ENCODE peak calls at places on chromosomes 3 and 15, in seven cellular contexts. W is astrocyte, I is uterus, U is left lung, P is cardiac muscle cell, Z is psoas muscle, A is hepatocyte. N is an unnamed sample.

GRCh38 chr3:55524565-55525244 is 37.6 kb upstream of the WNT5A start:
- DNase-seq in I (no peak), Z (no peak), A (no peak), W (peak; percentile 89), U (no peak), P (no peak), N (no peak)

GRCh38 chr3:11565072-11565471 is 78.6 kb downstream of the VGLL4 start:
- DNase-seq in P (no peak), A (no peak), U (no peak), W (no peak), I (peak; percentile 13), Z (no peak), N (no peak)

GRCh38 chr3:38724392-38724736 is 74.9 kb upstream of the SCN5A start:
- DNase-seq in A (no peak), I (no peak), P (no peak), W (no peak), U (no peak), Z (no peak), N (no peak)

GRCh38 chr15:47473857-47474256 is 243.4 kb upstream of the SEMA6D start:
- DNase-seq in U (no peak), I (peak; percentile 39), Z (peak; percentile 68), W (peak; percentile 17), A (no peak), P (no peak), N (peak; percentile 83)

GRCh38 chr3:190864002-190864401 is 1.5 kb upstream of the GMNC start:
- DNase-seq in P (no peak), I (no peak), W (no peak), A (no peak), U (no peak), Z (no peak), N (no peak)

GRCh38 chr3:20637729-20638128 is 451.7 kb upstream of the SGO1 start:
- DNase-seq in U (no peak), A (no peak), I (no peak), W (peak; percentile 72), P (no peak), Z (no peak), N (no peak)

GRCh38 chr15:29097971-29098370 is 171.7 kb downstream of the NSMCE3 start:
- DNase-seq in P (no peak), I (no peak), Z (no peak), U (no peak), W (no peak), A (no peak), N (no peak)

GRCh38 chr3:42225486-42226363 is 40.3 kb downstream of the CCK start:
- DNase-seq in Z (no peak), W (no peak), P (no peak), I (no peak), U (no peak), A (no peak), N (no peak)

GRCh38 chr3:147267431-147267830 is 138.9 kb downstream of the ZIC4 start:
- DNase-seq in I (no peak), U (no peak), P (no peak), Z (no peak), A (no peak), W (peak; percentile 12), N (no peak)

GRCh38 chr3:47348411-47349154 is 32.2 kb upstream of the PTPN23 start:
- DNase-seq in I (no peak), P (no peak), A (no peak), Z (no peak), U (no peak), W (no peak), N (no peak)

GRCh38 chr3:42179110-42179725 is 86.8 kb downstream of the CCK start:
- DNase-seq in W (peak; percentile 94), P (peak; percentile 78), Z (peak; percentile 57), U (no peak), I (peak; percentile 40), A (peak; percentile 83), N (no peak)

GRCh38 chr3:5019411-5020261 is 40.4 kb downstream of the BHLHE40 start:
- DNase-seq in U (no peak), I (no peak), P (no peak), W (no peak), Z (no peak), A (no peak), N (peak; percentile 65)

GRCh38 chr3:146308682-146309081 is 57.8 kb upstream of the PLSCR4 start:
- DNase-seq in U (no peak), Z (no peak), I (no peak), W (peak; percentile 88), P (no peak), A (no peak), N (no peak)

GRCh38 chr15:85555875-85556617 is 175.6 kb downstream of the AKAP13 start:
- DNase-seq in U (no peak), W (no peak), A (no peak), I (no peak), Z (no peak), P (no peak), N (no peak)

GRCh38 chr3:47794585-47794984 is 8.4 kb upstream of the DHX30 start:
- DNase-seq in A (no peak), U (no peak), P (no peak), W (no peak), I (no peak), Z (no peak), N (no peak)

GRCh38 chr3:11140054-11140712 is 14.1 kb upstream of the HRH1 start:
- DNase-seq in U (peak; percentile 77), W (peak; percentile 91), P (no peak), I (no peak), Z (no peak), A (peak; percentile 27), N (peak; percentile 67)

GRCh38 chr15:92907880-92908279 is 7.8 kb downstream of the CHD2 start:
- DNase-seq in Z (no peak), P (no peak), I (peak; percentile 83), W (peak; percentile 91), U (no peak), A (peak; percentile 78), N (peak; percentile 78)

GRCh38 chr15:73127302-73127936 is 75.2 kb downstream of the NEO1 start:
- DNase-seq in U (no peak), I (no peak), Z (no peak), W (peak; percentile 3), P (peak; percentile 53), A (peak; percentile 32), N (no peak)

GRCh38 chr15:100902436-100903190 is 16.5 kb upstream of the LRRK1 start:
- DNase-seq in I (peak; percentile 93), P (no peak), Z (peak; percentile 89), U (peak; percentile 83), A (peak; percentile 73), W (peak; percentile 66), N (peak; percentile 69)

GRCh38 chr3:122916580-122916979 is 111.0 kb downstream of the SEMA5B start:
- DNase-seq in W (no peak), U (no peak), P (no peak), I (no peak), Z (no peak), A (no peak), N (no peak)
- H3K27ac ChIP-seq in W (no peak overlapping the region), U (no peak overlapping the region), P (no peak overlapping the region), I (no peak overlapping the region), Z (no peak overlapping the region), A (no peak overlapping the region), N (no peak overlapping the region)

GRCh38 chr15:90343391-90343790 is 8.7 kb upstream of the ZNF774 start:
- DNase-seq in W (peak; percentile 22), A (no peak), U (no peak), Z (no peak), P (no peak), I (no peak), N (no peak)

GRCh38 chr15:90345859-90346258 is 6.2 kb upstream of the ZNF774 start:
- DNase-seq in A (no peak), I (no peak), U (no peak), P (no peak), W (no peak), Z (no peak), N (peak; percentile 38)

GRCh38 chr15:90340345-90340744 is 11.7 kb upstream of the ZNF774 start:
- DNase-seq in U (no peak), I (no peak), P (no peak), W (no peak), Z (no peak), A (peak; percentile 40), N (no peak)

GRCh38 chr15:90344632-90345031 is 7.5 kb upstream of the ZNF774 start:
- DNase-seq in U (no peak), A (no peak), W (no peak), Z (no peak), I (no peak), P (no peak), N (no peak)

DNA sequence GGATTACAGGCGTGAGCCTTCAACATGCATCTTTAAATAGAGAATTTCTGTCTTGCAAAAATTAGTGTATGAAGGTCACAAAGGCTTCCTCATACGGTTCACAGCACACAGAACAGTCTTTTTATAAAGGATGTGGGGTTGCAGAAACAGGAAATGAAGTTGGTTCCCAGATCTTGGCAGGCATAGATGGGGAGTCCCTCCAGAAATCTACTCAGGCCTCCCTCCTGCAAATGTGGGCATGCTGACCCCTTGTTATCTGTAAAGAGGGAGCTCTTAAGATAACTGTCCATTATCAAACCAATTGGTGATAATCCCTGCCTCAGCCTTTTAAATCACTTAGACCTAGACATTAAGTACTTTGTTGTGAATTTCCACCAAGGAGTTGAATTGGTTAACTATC is 9.4 kb upstream of the ZNF774 start:
- DNase-seq in A (no peak), U (no peak), P (peak; percentile 53), I (no peak), Z (no peak), W (no peak), N (no peak)
- H3K27me3 ChIP-seq in A (no peaks in the 10 kb centered on the region), U (no peaks in the 10 kb centered on the region), P (peaks cover 60% of the 10 kb centered on the region), I (no peaks in the 10 kb centered on the region), Z (no peaks in the 10 kb centered on the region), W (no peaks in the 10 kb centered on the region), N (no peaks in the 10 kb centered on the region)

GRCh38 chr15:63071288-63071909 is 28.9 kb downstream of the TPM1 start:
- DNase-seq in Z (no peak), A (no peak), U (no peak), P (no peak), W (no peak), I (no peak), N (no peak)

GRCh38 chr15:63070681-63071129 is 28.2 kb downstream of the TPM1 start:
- DNase-seq in P (no peak), U (no peak), W (peak; percentile 77), I (no peak), Z (no peak), A (no peak), N (no peak)

GRCh38 chr15:63072023-63072650 is 29.6 kb downstream of the TPM1 start:
- DNase-seq in I (no peak), U (no peak), W (no peak), A (no peak), Z (no peak), P (no peak), N (no peak)

GRCh38 chr15:63067976-63068743 is 25.6 kb downstream of the TPM1 start:
- DNase-seq in U (no peak), A (no peak), P (no peak), I (no peak), W (no peak), Z (no peak), N (no peak)

DNA sequence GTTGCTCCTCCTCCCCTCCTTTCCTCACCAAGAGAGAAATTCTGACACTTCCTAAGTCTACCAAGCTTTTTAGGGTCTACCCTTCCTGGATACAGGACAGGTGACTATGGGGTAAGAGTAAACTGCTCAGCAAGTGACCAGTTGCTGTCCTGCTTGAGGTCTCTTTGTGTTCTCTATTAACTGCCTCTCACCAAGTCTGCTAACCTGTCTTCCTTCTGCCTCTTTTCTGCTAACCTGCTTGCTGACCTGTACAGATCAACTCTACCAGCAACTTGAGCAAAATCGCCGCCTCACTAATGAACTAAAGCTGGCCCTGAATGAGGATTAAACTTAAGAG is 27.0 kb downstream of the TPM1 start:
- DNase-seq in I (no peak), U (no peak), A (no peak), P (no peak), Z (no peak), W (no peak), N (no peak)
- H3K27ac ChIP-seq in I (peak overlapping the region; percentile 73), U (no peak overlapping the region), A (no peak overlapping the region), P (peak overlapping the region; percentile 61), Z (peak overlapping the region; percentile 65), W (peak overlapping the region; percentile 15), N (peak overlapping the region; percentile 36)

GRCh38 chr3:137760341-137761098 is 3.6 kb upstream of the SOX14 start:
- DNase-seq in U (peak; percentile 63), W (no peak), Z (no peak), I (no peak), A (no peak), P (no peak), N (no peak)
- H3K27me3 ChIP-seq in U (peaks cover 63% of the 10 kb centered on the region), W (peaks cover 50% of the 10 kb centered on the region), Z (peaks cover 69% of the 10 kb centered on the region), I (no peaks in the 10 kb centered on the region), A (peaks cover 78% of the 10 kb centered on the region), P (peaks cover 85% of the 10 kb centered on the region), N (no peaks in the 10 kb centered on the region)